ENCODE peak calls at places on chromosomes 5 and 9, in seven cellular contexts. One of them, this sample, is unnamed.

GRCh38 chr9:137028281-137029057 is 432 bp upstream of the ABCA2 start:
- DNase-seq in A549: no peak
- DNase-seq in progenitor cell of endocrine pancreas: peak
- DNase-seq in tibial artery: peak
- DNase-seq in HCT116: no peak
- DNase-seq in AG10803: peak
- DNase-seq in heart right ventricle: peak
- DNase-seq in this sample: peak

GRCh38 chr5:141465351-141465750 is 10.4 kb upstream of the PCDHGC3 start:
- DNase-seq in A549: no peak
- DNase-seq in progenitor cell of endocrine pancreas: no peak
- DNase-seq in tibial artery: no peak
- DNase-seq in HCT116: no peak
- DNase-seq in AG10803: peak
- DNase-seq in heart right ventricle: no peak
- DNase-seq in this sample: no peak

GRCh38 chr5:1772634-1773033 is 27.0 kb downstream of the MRPL36 start:
- DNase-seq in A549: peak
- DNase-seq in progenitor cell of endocrine pancreas: no peak
- DNase-seq in tibial artery: no peak
- DNase-seq in HCT116: peak
- DNase-seq in AG10803: peak
- DNase-seq in heart right ventricle: no peak
- DNase-seq in this sample: no peak

GRCh38 chr9:81586786-81587185 is 102.6 kb downstream of the TLE1 start:
- DNase-seq in A549: no peak
- DNase-seq in progenitor cell of endocrine pancreas: no peak
- DNase-seq in tibial artery: no peak
- DNase-seq in HCT116: no peak
- DNase-seq in AG10803: no peak
- DNase-seq in heart right ventricle: no peak
- DNase-seq in this sample: no peak

GRCh38 chr5:135386886-135387628 is 12.0 kb downstream of the MACROH2A1 start:
- DNase-seq in A549: peak
- DNase-seq in progenitor cell of endocrine pancreas: no peak
- DNase-seq in tibial artery: no peak
- DNase-seq in HCT116: peak
- DNase-seq in AG10803: peak
- DNase-seq in heart right ventricle: peak
- DNase-seq in this sample: no peak

GRCh38 chr5:95163079-95163478 is 121.8 kb downstream of the MCTP1 start:
- DNase-seq in A549: no peak
- DNase-seq in progenitor cell of endocrine pancreas: no peak
- DNase-seq in tibial artery: no peak
- DNase-seq in HCT116: no peak
- DNase-seq in AG10803: no peak
- DNase-seq in heart right ventricle: no peak
- DNase-seq in this sample: no peak

GRCh38 chr5:180104131-180104530 is 32.6 kb upstream of the RNF130 start:
- DNase-seq in A549: no peak
- DNase-seq in progenitor cell of endocrine pancreas: no peak
- DNase-seq in tibial artery: no peak
- DNase-seq in HCT116: no peak
- DNase-seq in AG10803: no peak
- DNase-seq in heart right ventricle: no peak
- DNase-seq in this sample: no peak

GRCh38 chr5:36108758-36109245 is 42.1 kb upstream of the UGT3A2 start:
- DNase-seq in A549: no peak
- DNase-seq in progenitor cell of endocrine pancreas: no peak
- DNase-seq in tibial artery: no peak
- DNase-seq in HCT116: no peak
- DNase-seq in AG10803: peak
- DNase-seq in heart right ventricle: no peak
- DNase-seq in this sample: no peak

GRCh38 chr9:137370865-137371520 is 52.0 kb downstream of the EXD3 start:
- DNase-seq in A549: no peak
- DNase-seq in progenitor cell of endocrine pancreas: peak
- DNase-seq in tibial artery: no peak
- DNase-seq in HCT116: no peak
- DNase-seq in AG10803: no peak
- DNase-seq in heart right ventricle: no peak
- DNase-seq in this sample: peak

GRCh38 chr9:34987160-34988040 is 2.1 kb upstream of the DNAJB5 start:
- DNase-seq in A549: no peak
- DNase-seq in progenitor cell of endocrine pancreas: no peak
- DNase-seq in tibial artery: no peak
- DNase-seq in HCT116: no peak
- DNase-seq in AG10803: no peak
- DNase-seq in heart right ventricle: no peak
- DNase-seq in this sample: no peak

GRCh38 chr9:120845255-120845654 is 2.5 kb upstream of the PSMD5 start:
- DNase-seq in A549: no peak
- DNase-seq in progenitor cell of endocrine pancreas: no peak
- DNase-seq in tibial artery: no peak
- DNase-seq in HCT116: no peak
- DNase-seq in AG10803: no peak
- DNase-seq in heart right ventricle: no peak
- DNase-seq in this sample: no peak

GRCh38 chr5:72296251-72296650 is 23.8 kb downstream of the MRPS27 start:
- DNase-seq in A549: no peak
- DNase-seq in progenitor cell of endocrine pancreas: no peak
- DNase-seq in tibial artery: no peak
- DNase-seq in HCT116: no peak
- DNase-seq in AG10803: no peak
- DNase-seq in heart right ventricle: no peak
- DNase-seq in this sample: no peak

GRCh38 chr5:65663804-65664521 is 39.1 kb downstream of the SHLD3 start:
- DNase-seq in A549: peak
- DNase-seq in progenitor cell of endocrine pancreas: no peak
- DNase-seq in tibial artery: no peak
- DNase-seq in HCT116: peak
- DNase-seq in AG10803: peak
- DNase-seq in heart right ventricle: no peak
- DNase-seq in this sample: no peak

GRCh38 chr5:2207966-2208544 is 325.3 kb upstream of the IRX4 start:
- DNase-seq in A549: peak
- DNase-seq in progenitor cell of endocrine pancreas: peak
- DNase-seq in tibial artery: no peak
- DNase-seq in HCT116: no peak
- DNase-seq in AG10803: peak
- DNase-seq in heart right ventricle: no peak
- DNase-seq in this sample: no peak

GRCh38 chr5:135705230-135705631 is 126.4 kb upstream of the CXCL14 start:
- DNase-seq in A549: no peak
- DNase-seq in progenitor cell of endocrine pancreas: no peak
- DNase-seq in tibial artery: no peak
- DNase-seq in HCT116: no peak
- DNase-seq in AG10803: no peak
- DNase-seq in heart right ventricle: no peak
- DNase-seq in this sample: no peak

GRCh38 chr5:149160291-149160787 is 19.0 kb downstream of the ABLIM3 start:
- DNase-seq in A549: no peak
- DNase-seq in progenitor cell of endocrine pancreas: no peak
- DNase-seq in tibial artery: no peak
- DNase-seq in HCT116: no peak
- DNase-seq in AG10803: no peak
- DNase-seq in heart right ventricle: no peak
- DNase-seq in this sample: no peak

GRCh38 chr9:132622144-132622543 is 39.7 kb downstream of the BARHL1 start:
- DNase-seq in A549: no peak
- DNase-seq in progenitor cell of endocrine pancreas: no peak
- DNase-seq in tibial artery: no peak
- DNase-seq in HCT116: no peak
- DNase-seq in AG10803: peak
- DNase-seq in heart right ventricle: peak
- DNase-seq in this sample: no peak

GRCh38 chr9:81374881-81375280 is 314.5 kb downstream of the TLE1 start:
- DNase-seq in A549: no peak
- DNase-seq in progenitor cell of endocrine pancreas: no peak
- DNase-seq in tibial artery: no peak
- DNase-seq in HCT116: no peak
- DNase-seq in AG10803: no peak
- DNase-seq in heart right ventricle: peak
- DNase-seq in this sample: no peak

GRCh38 chr5:112604741-112605390 is 132.8 kb upstream of the APC start:
- DNase-seq in A549: no peak
- DNase-seq in progenitor cell of endocrine pancreas: no peak
- DNase-seq in tibial artery: no peak
- DNase-seq in HCT116: peak
- DNase-seq in AG10803: no peak
- DNase-seq in heart right ventricle: no peak
- DNase-seq in this sample: no peak
- TF ChIP-seq CTCF in A549: no peak
- TF ChIP-seq CTCF in progenitor cell of endocrine pancreas: peak
- TF ChIP-seq CTCF in tibial artery: no peak
- TF ChIP-seq CTCF in HCT116: peak
- TF ChIP-seq CTCF in AG10803: no peak
- TF ChIP-seq CTCF in heart right ventricle: peak
- TF ChIP-seq CTCF in this sample: no peak

DNA sequence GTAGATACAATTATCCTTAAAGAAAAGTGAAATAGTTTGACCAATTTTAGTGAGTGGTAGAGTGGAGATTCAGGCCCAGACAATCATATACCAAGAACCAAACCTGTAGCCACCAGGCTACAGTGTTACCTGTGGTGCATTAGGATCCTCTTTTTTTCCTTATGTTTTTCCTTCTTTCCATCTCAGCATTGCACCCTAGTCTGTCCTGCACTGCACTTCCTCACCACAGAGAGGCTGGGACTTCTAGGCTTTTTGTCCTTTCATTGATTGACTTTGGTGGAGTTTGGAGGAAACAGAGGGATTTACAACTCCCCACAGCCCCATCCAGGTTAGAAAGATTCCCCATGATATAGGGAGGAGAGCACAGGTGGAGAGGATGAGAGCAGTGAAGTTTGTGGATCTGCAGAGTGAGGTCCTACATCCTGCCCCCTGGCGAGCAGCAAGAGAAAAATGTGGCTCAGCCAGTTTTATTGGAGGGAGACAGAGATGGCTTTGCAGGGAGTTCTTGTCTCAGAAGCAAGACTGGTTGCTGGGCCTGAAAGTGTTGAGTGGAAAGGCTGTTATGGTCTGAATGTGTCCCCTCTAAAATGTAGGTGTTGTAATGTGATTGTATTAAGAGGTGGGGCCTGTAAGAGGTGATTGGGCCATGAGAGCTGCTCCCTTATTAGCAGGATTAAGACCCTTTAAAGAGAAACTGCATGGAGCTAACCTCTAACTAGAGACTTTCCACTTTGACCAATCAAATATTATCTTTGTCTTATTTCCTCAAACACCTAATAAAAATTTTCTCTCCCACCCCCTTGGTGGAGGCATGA is 36.2 kb downstream of the KIF4B start:
- DNase-seq in A549: no peak
- DNase-seq in progenitor cell of endocrine pancreas: no peak
- DNase-seq in tibial artery: no peak
- DNase-seq in HCT116: peak
- DNase-seq in AG10803: no peak
- DNase-seq in heart right ventricle: no peak
- DNase-seq in this sample: no peak
- TF ChIP-seq CTCF in A549: peak
- TF ChIP-seq CTCF in progenitor cell of endocrine pancreas: peak
- TF ChIP-seq CTCF in tibial artery: no peak
- TF ChIP-seq CTCF in HCT116: peak
- TF ChIP-seq CTCF in AG10803: peak
- TF ChIP-seq CTCF in heart right ventricle: peak
- TF ChIP-seq CTCF in this sample: no peak

GRCh38 chr5:101080485-101081240 is 177.6 kb upstream of the ST8SIA4 start:
- DNase-seq in A549: no peak
- DNase-seq in progenitor cell of endocrine pancreas: no peak
- DNase-seq in tibial artery: no peak
- DNase-seq in HCT116: no peak
- DNase-seq in AG10803: peak
- DNase-seq in heart right ventricle: peak
- DNase-seq in this sample: no peak
- TF ChIP-seq CTCF in A549: no peak
- TF ChIP-seq CTCF in progenitor cell of endocrine pancreas: no peak
- TF ChIP-seq CTCF in tibial artery: no peak
- TF ChIP-seq CTCF in HCT116: no peak
- TF ChIP-seq CTCF in AG10803: no peak
- TF ChIP-seq CTCF in heart right ventricle: no peak
- TF ChIP-seq CTCF in this sample: no peak

DNA sequence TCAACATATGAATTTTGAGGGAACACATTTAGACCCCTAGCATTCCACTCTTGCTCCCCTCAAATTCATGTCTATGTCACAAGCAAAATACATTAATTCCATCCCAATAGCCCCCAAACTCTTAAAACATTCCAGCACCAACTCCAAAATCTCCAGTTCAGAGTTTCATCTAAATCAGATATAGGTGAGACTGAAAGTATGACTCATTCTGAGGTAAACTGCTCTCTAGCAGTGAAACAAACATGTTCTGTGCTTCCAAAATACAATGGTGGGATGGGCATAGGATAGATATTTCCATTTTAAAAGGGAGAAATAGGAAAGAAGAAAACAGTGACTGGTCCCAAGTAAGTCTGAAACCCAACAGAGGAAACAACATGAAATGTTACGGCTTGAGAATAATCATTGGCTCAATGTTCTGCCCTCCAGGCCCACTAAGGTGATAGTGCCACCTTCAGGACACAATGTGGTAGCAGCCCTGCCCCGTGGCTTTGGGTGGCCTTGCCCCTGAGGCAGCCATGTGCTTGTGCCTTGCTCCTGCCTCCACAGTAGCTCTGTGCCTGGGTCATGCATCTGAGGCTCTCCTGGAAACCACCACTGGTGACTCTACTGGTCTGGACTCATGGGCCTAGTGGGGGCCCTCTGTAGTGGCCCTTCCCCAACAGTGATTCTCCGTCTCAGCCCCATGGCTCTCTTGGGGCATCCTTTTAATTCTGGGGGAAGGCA is 36.4 kb upstream of the IPPK start:
- DNase-seq in A549: no peak
- DNase-seq in progenitor cell of endocrine pancreas: no peak
- DNase-seq in tibial artery: no peak
- DNase-seq in HCT116: peak
- DNase-seq in AG10803: peak
- DNase-seq in heart right ventricle: no peak
- DNase-seq in this sample: no peak
- TF ChIP-seq CTCF in A549: no peak
- TF ChIP-seq CTCF in progenitor cell of endocrine pancreas: peak
- TF ChIP-seq CTCF in tibial artery: peak
- TF ChIP-seq CTCF in HCT116: peak
- TF ChIP-seq CTCF in AG10803: peak
- TF ChIP-seq CTCF in heart right ventricle: peak
- TF ChIP-seq CTCF in this sample: no peak